ENCODE peak calls at places on chromosomes 16 and 17, in ten cellular contexts. S is GM23338, O is MM.1S, T is pancreas, N is AG10803, B is PC-3, X is prostate gland, H is uterus, Z is WERI-Rb-1, G is heart left ventricle. U is an unnamed sample.

GRCh38 chr16:57265850-57266530 is 18.5 kb downstream of the PLLP start:
- DNase-seq in S (no peak), O (no peak), T (peak), N (peak), B (peak), X (peak), H (peak), Z (no peak), G (peak), U (no peak)

GRCh38 chr17:75549246-75550138 is 24.0 kb downstream of the LLGL2 start:
- DNase-seq in S (peak), O (no peak), T (peak), N (no peak), B (peak), X (peak), H (no peak), Z (peak), G (no peak), U (no peak)

GRCh38 chr17:33874617-33875060 is 380.4 kb upstream of the CCL2 start:
- DNase-seq in S (peak), O (no peak), T (no peak), N (no peak), B (no peak), X (no peak), H (no peak), Z (no peak), G (peak), U (no peak)

GRCh38 chr16:89921699-89922476 is 1.3 kb upstream of the TUBB3 start:
- DNase-seq in S (peak), O (no peak), T (peak), N (peak), B (peak), X (no peak), H (peak), Z (peak), G (peak), U (peak)

GRCh38 chr16:1810106-1810505 is 16.5 kb downstream of the HAGH start:
- DNase-seq in S (no peak), O (no peak), T (no peak), N (no peak), B (no peak), X (no peak), H (no peak), Z (no peak), G (no peak), U (no peak)

GRCh38 chr16:81807767-81808166 is 28.7 kb downstream of the PLCG2 start:
- DNase-seq in S (no peak), O (no peak), T (no peak), N (no peak), B (no peak), X (no peak), H (no peak), Z (no peak), G (no peak), U (no peak)

GRCh38 chr16:87931504-87931903 is 4.8 kb downstream of the CA5A start:
- DNase-seq in S (no peak), O (no peak), T (no peak), N (no peak), B (no peak), X (no peak), H (no peak), Z (no peak), G (no peak), U (no peak)

GRCh38 chr17:49053171-49053829 is 56.1 kb downstream of the IGF2BP1 start:
- DNase-seq in S (peak), O (no peak), T (no peak), N (no peak), B (no peak), X (no peak), H (no peak), Z (no peak), G (no peak), U (no peak)

GRCh38 chr16:86625821-86626220 is 47.5 kb downstream of the FOXL1 start:
- DNase-seq in S (no peak), O (no peak), T (no peak), N (no peak), B (no peak), X (no peak), H (no peak), Z (no peak), G (no peak), U (no peak)

GRCh38 chr17:53646835-53647234 is 175.9 kb upstream of the KIF2B start:
- DNase-seq in S (no peak), O (no peak), T (no peak), N (no peak), B (no peak), X (no peak), H (no peak), Z (no peak), G (no peak), U (no peak)

GRCh38 chr16:17365591-17366298 is 105.0 kb downstream of the XYLT1 start:
- DNase-seq in S (no peak), O (no peak), T (no peak), N (peak), B (no peak), X (no peak), H (no peak), Z (no peak), G (no peak), U (no peak)

GRCh38 chr17:3534881-3535252 is 22.7 kb downstream of the TRPV3 start:
- DNase-seq in S (peak), O (no peak), T (no peak), N (peak), B (peak), X (no peak), H (no peak), Z (peak), G (no peak), U (no peak)

GRCh38 chr16:67157892-67158635 is 1.6 kb downstream of the TRADD start:
- DNase-seq in S (no peak), O (peak), T (no peak), N (no peak), B (no peak), X (no peak), H (no peak), Z (no peak), G (no peak), U (no peak)

GRCh38 chr17:2034806-2035548 is 5.0 kb downstream of the DPH1 start:
- DNase-seq in S (no peak), O (no peak), T (no peak), N (peak), B (no peak), X (no peak), H (no peak), Z (no peak), G (no peak), U (no peak)

GRCh38 chr17:78448356-78448993 is 70.0 kb downstream of the PGS1 start:
- DNase-seq in S (peak), O (no peak), T (no peak), N (no peak), B (no peak), X (no peak), H (no peak), Z (peak), G (no peak), U (no peak)

GRCh38 chr16:89096768-89097527 is 3.3 kb downstream of the ACSF3 start:
- DNase-seq in S (no peak), O (no peak), T (no peak), N (no peak), B (no peak), X (no peak), H (no peak), Z (no peak), G (no peak), U (no peak)

GRCh38 chr16:1491327-1491726 is 1.8 kb upstream of the TELO2 start:
- DNase-seq in S (peak), O (no peak), T (peak), N (no peak), B (no peak), X (no peak), H (no peak), Z (no peak), G (no peak), U (no peak)

GRCh38 chr17:82213251-82214011 is 789 bp upstream of the CCDC57 start:
- DNase-seq in S (peak), O (no peak), T (no peak), N (peak), B (peak), X (no peak), H (peak), Z (peak), G (no peak), U (no peak)

GRCh38 chr17:35257080-35257701 is 14.3 kb downstream of the SLFN5 start:
- DNase-seq in S (peak), O (no peak), T (peak), N (peak), B (peak), X (peak), H (no peak), Z (no peak), G (no peak), U (no peak)

GRCh38 chr17:20154601-20155000 is 145.4 kb downstream of the SPECC1 start:
- DNase-seq in S (no peak), O (no peak), T (no peak), N (no peak), B (no peak), X (no peak), H (no peak), Z (no peak), G (no peak), U (no peak)

DNA sequence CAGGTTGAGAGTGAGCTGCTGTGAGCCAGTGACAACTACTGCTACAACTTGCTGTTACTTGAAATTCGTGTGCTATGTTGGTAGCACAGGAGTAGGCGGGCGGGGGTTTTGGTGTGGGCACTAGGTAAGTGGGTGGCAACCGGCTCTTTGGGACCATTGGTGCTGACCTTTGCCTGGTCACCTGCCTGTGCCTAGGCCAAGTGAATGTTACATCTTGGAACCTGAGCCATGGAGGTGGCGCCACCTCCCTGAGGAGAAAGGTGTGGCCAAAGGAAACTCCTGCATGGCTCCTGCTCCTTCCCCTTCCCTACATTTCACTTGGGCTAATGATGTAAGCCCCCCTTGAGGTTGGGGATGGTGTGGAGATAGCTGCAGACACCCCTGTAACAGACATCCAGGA is 25.4 kb upstream of the ARHGAP23 start:
- DNase-seq in S (peak), O (no peak), T (no peak), N (no peak), B (no peak), X (no peak), H (no peak), Z (no peak), G (no peak), U (no peak)
- TF ChIP-seq CTCF in S (peak), O (peak), T (no peak), N (peak), B (peak), X (no peak), H (no peak), Z (peak), G (no peak), U (no peak)

GRCh38 chr16:4291699-4292098 is 18.9 kb upstream of the TFAP4 start:
- DNase-seq in S (no peak), O (no peak), T (no peak), N (no peak), B (no peak), X (no peak), H (no peak), Z (no peak), G (no peak), U (no peak)
- TF ChIP-seq CTCF in S (no peak), O (no peak), T (no peak), N (no peak), B (no peak), X (no peak), H (no peak), Z (no peak), G (no peak), U (no peak)

GRCh38 chr16:69781118-69781517 is 19.0 kb downstream of the WWP2 start:
- DNase-seq in S (no peak), O (no peak), T (no peak), N (no peak), B (no peak), X (no peak), H (no peak), Z (no peak), G (no peak), U (no peak)
- TF ChIP-seq CTCF in S (no peak), O (no peak), T (no peak), N (no peak), B (no peak), X (no peak), H (no peak), Z (no peak), G (no peak), U (no peak)

GRCh38 chr16:19549688-19550087 is 5.8 kb upstream of the VPS35L start:
- DNase-seq in S (no peak), O (no peak), T (no peak), N (no peak), B (no peak), X (no peak), H (no peak), Z (no peak), G (no peak), U (no peak)
- TF ChIP-seq CTCF in S (no peak), O (no peak), T (no peak), N (no peak), B (no peak), X (no peak), H (no peak), Z (no peak), G (no peak), U (no peak)

GRCh38 chr16:20773679-20774078 is 9.9 kb downstream of the ACSM3 start:
- DNase-seq in S (no peak), O (no peak), T (no peak), N (no peak), B (no peak), X (no peak), H (no peak), Z (no peak), G (no peak), U (no peak)

GRCh38 chr16:20774703-20775362 is 11.0 kb downstream of the ACSM3 start:
- DNase-seq in S (peak), O (peak), T (peak), N (peak), B (peak), X (peak), H (no peak), Z (peak), G (peak), U (no peak)
- TF ChIP-seq CTCF in S (peak), O (peak), T (peak), N (peak), B (peak), X (peak), H (no peak), Z (peak), G (peak), U (peak)

DNA sequence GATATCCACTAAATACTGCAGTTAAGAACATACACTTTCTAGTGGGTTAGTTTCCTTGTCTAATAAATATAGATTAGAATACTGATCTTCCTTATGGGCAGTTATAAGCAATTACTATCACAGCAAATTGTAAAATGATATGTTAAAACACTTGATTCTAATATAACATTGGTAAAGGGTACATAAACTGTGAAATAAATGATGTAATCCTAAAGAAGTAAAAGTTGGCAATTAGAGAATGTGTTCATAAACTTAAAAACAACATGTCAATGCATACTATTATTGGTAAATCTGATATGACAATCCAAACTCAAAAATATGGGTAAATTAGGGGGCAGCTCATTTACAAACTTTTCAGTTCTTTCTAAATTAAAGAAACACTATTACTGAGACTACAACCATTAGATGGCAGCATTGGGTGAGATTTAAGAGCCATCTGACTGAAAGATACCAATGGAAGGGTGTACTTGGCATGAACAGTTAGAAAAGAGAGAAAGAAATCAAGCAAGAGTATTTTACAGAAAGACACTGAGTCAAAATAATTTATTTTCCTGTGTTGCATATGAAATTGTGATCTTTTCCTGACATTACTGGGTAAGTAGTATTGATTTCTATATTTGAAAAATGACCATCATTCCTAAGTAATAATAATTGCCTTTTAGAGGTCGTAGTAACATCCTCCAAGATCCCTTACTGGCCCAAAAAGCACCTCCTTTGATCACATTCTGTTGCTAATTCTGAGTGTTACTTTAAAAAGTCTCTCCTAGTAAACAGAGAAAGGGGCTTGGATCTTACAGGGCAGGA is 119.6 kb downstream of the SPAG9 start:
- DNase-seq in S (peak), O (peak), T (no peak), N (peak), B (peak), X (peak), H (no peak), Z (no peak), G (no peak), U (no peak)
- TF ChIP-seq CTCF in S (peak), O (peak), T (peak), N (peak), B (peak), X (peak), H (peak), Z (peak), G (peak), U (no peak)